ENCODE peak calls at places on chromosomes 4 and X, in nine cellular contexts. V is K562, Q is upper lobe of right lung, T is HepG2, F is heart left ventricle, G is Peyer's patch, W is PC-9, L is NT2/D1, S is hepatocyte. O is an unnamed sample.

GRCh38 chr4:176534566-176534965 is 214.8 kb downstream of the SPCS3 start:
- DNase-seq in V (no peak), L (no peak), W (no peak), G (no peak), S (no peak), Q (no peak), F (no peak), T (no peak), O (no peak)

GRCh38 chr4:186703510-186703909 is 20.1 kb downstream of the FAT1 start:
- DNase-seq in S (no peak), T (no peak), G (no peak), F (no peak), L (no peak), Q (no peak), V (no peak), W (no peak), O (no peak)

GRCh38 chr4:128107766-128108165 is 46.7 kb downstream of the LARP1B start:
- DNase-seq in W (no peak), F (no peak), G (no peak), Q (no peak), V (no peak), L (no peak), S (no peak), T (no peak), O (no peak)

GRCh38 chr4:164977243-164978164 is at the start of gene TRIM61:
- DNase-seq in Q (peak; percentile 82), T (no peak), L (peak; percentile 71), G (peak; percentile 52), V (peak; percentile 11), S (no peak), W (no peak), F (peak; percentile 80), O (peak; percentile 46)

GRCh38 chr4:170109586-170110289 is 20.0 kb upstream of the AADAT start:
- DNase-seq in G (no peak), S (no peak), V (no peak), L (no peak), T (no peak), Q (no peak), F (no peak), W (no peak), O (no peak)

GRCh38 chr4:123365412-123365811 is 31.2 kb upstream of the SPRY1 start:
- DNase-seq in L (no peak), V (no peak), G (no peak), Q (no peak), F (no peak), W (no peak), S (no peak), T (no peak), O (no peak)

GRCh38 chr4:186979966-186980745 is 256.5 kb upstream of the FAT1 start:
- DNase-seq in L (no peak), Q (no peak), T (no peak), V (no peak), G (no peak), S (no peak), W (no peak), F (no peak), O (no peak)

GRCh38 chr4:72954811-72955210 is 114.7 kb downstream of the COX18 start:
- DNase-seq in V (no peak), L (no peak), F (no peak), G (no peak), S (no peak), T (no peak), W (no peak), Q (no peak), O (no peak)

GRCh38 chr4:113684534-113685091 is 76.9 kb downstream of the CAMK2D start:
- DNase-seq in V (no peak), Q (no peak), T (peak; percentile 85), G (no peak), S (peak; percentile 81), W (no peak), F (peak; percentile 85), L (no peak), O (peak; percentile 85)

GRCh38 chr4:159398236-159398638 is 295.4 kb downstream of the RAPGEF2 start:
- DNase-seq in Q (no peak), V (no peak), W (no peak), F (peak; percentile 38), L (no peak), S (no peak), G (no peak), T (no peak), O (peak; percentile 50)

GRCh38 chr4:76420901-76421581 is at the start of gene CCDC158:
- DNase-seq in W (no peak), F (peak; percentile 31), Q (no peak), V (no peak), G (no peak), T (no peak), L (no peak), S (no peak), O (peak; percentile 5)
- H3K4me3 ChIP-seq in W (peak within 1 kb of the TSS; percentile 41), F (peak within 1 kb of the TSS; percentile 42), Q (peak within 1 kb of the TSS; percentile 55), V (no peak within 1 kb of the TSS), G (peak within 1 kb of the TSS; percentile 64), T (no peak within 1 kb of the TSS), L (no peak within 1 kb of the TSS), S (no peak within 1 kb of the TSS), O (peak within 1 kb of the TSS; percentile 57)

GRCh38 chr4:92253986-92254671 is 49.6 kb upstream of the GRID2 start:
- DNase-seq in G (no peak), L (no peak), T (no peak), S (no peak), W (no peak), F (no peak), V (no peak), Q (no peak), O (no peak)
- H3K9me3 ChIP-seq in G (peaks cover 4% of the 10 kb centered on the region), L (peaks cover 27% of the 10 kb centered on the region), T (peaks cover 55% of the 10 kb centered on the region), S (no peaks in the 10 kb centered on the region), W (no peaks in the 10 kb centered on the region), F (peaks cover 10% of the 10 kb centered on the region), V (peaks cover 2% of the 10 kb centered on the region), Q (no peaks in the 10 kb centered on the region), O (peaks cover 32% of the 10 kb centered on the region)

GRCh38 chr4:185416955-185417354 is 8.8 kb downstream of the UFSP2 start:
- DNase-seq in Q (no peak), L (no peak), T (no peak), G (no peak), F (no peak), S (no peak), V (no peak), W (no peak), O (no peak)
- H3K27me3 ChIP-seq in Q (no peaks in the 10 kb centered on the region), L (no peaks in the 10 kb centered on the region), T (no peaks in the 10 kb centered on the region), G (no peaks in the 10 kb centered on the region), F (no peaks in the 10 kb centered on the region), S (no peaks in the 10 kb centered on the region), V (no peaks in the 10 kb centered on the region), W (no peaks in the 10 kb centered on the region), O (no peaks in the 10 kb centered on the region)

GRCh38 chrX:56813318-56813837 is 84.3 kb downstream of the NBDY start:
- DNase-seq in V (no peak), Q (no peak), T (no peak), L (no peak), G (peak; percentile 35), W (peak; percentile 75), S (no peak), F (no peak), O (no peak)
- H3K4me3 ChIP-seq in V (no peak overlapping the region), Q (no peak overlapping the region), T (no peak overlapping the region), L (no peak overlapping the region), G (no peak overlapping the region), W (no peak overlapping the region), S (no peak overlapping the region), F (no peak overlapping the region), O (no peak overlapping the region)

GRCh38 chrX:433771-434170 is 47.1 kb upstream of the PPP2R3B start:
- DNase-seq in F (no peak), S (no peak), V (no peak), W (no peak), Q (peak; percentile 48), G (no peak), T (no peak), L (no peak), O (no peak)
- H3K9me3 ChIP-seq in F (no peaks in the 10 kb centered on the region), S (no peaks in the 10 kb centered on the region), V (no peaks in the 10 kb centered on the region), W (peaks cover 3% of the 10 kb centered on the region), Q (no peaks in the 10 kb centered on the region), G (no peaks in the 10 kb centered on the region), T (no peaks in the 10 kb centered on the region), L (no peaks in the 10 kb centered on the region), O (no peaks in the 10 kb centered on the region)

GRCh38 chrX:71953391-71953790 is 42.7 kb downstream of the NHSL2 start:
- DNase-seq in V (no peak), L (no peak), W (no peak), Q (no peak), T (no peak), S (no peak), F (no peak), G (no peak), O (no peak)
- H3K27me3 ChIP-seq in V (no peaks in the 10 kb centered on the region), L (no peaks in the 10 kb centered on the region), W (peaks cover 32% of the 10 kb centered on the region), Q (no peaks in the 10 kb centered on the region), T (no peaks in the 10 kb centered on the region), S (no peaks in the 10 kb centered on the region), F (no peaks in the 10 kb centered on the region), G (no peaks in the 10 kb centered on the region), O (no peaks in the 10 kb centered on the region)

GRCh38 chr4:1249731-1250526 is 999 bp upstream of the CTBP1 start:
- DNase-seq in L (no peak), W (peak; percentile 12), S (peak; percentile 50), T (peak; percentile 40), Q (peak; percentile 81), F (no peak), G (no peak), V (peak; percentile 54), O (peak; percentile 60)

GRCh38 chr4:1251773-1252066 is 2.8 kb upstream of the CTBP1 start:
- DNase-seq in L (no peak), G (no peak), Q (no peak), F (no peak), W (no peak), T (no peak), V (no peak), S (no peak), O (no peak)

GRCh38 chr4:1250921-1251772 is 2.2 kb upstream of the CTBP1 start:
- DNase-seq in W (no peak), S (peak; percentile 2), V (no peak), T (no peak), Q (no peak), F (no peak), G (no peak), L (no peak), O (no peak)

GRCh38 chr4:1249148-1249730 is 309 bp upstream of the CTBP1 start:
- DNase-seq in T (peak; percentile 56), V (peak; percentile 83), G (peak; percentile 84), Q (peak; percentile 94), L (peak; percentile 68), W (peak; percentile 81), F (peak; percentile 93), S (peak; percentile 97), O (peak; percentile 89)

DNA sequence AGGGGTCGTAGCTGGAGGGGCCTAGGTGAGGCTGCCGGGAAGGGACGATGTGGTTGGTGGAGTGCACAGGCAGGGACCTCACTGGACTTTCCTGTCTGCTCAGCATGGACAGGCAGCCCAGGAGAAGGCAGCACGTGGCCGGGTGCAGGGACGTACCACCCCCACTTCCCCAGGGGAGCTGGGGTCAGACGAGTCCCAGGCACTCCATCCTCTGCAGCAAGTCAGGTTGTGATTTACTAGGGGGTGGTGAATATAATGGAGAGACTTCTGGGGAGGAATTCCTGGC is 1.5 kb upstream of the CTBP1 start:
- DNase-seq in F (no peak), G (no peak), L (no peak), T (no peak), V (no peak), Q (no peak), W (no peak), S (no peak), O (no peak)
- H3K4me3 ChIP-seq in F (no peak overlapping the region), G (no peak overlapping the region), L (no peak overlapping the region), T (peak overlapping the region; percentile 68), V (no peak overlapping the region), Q (peak overlapping the region; percentile 72), W (peak overlapping the region; percentile 83), S (no peak overlapping the region), O (peak overlapping the region; percentile 83)